ENCODE peak calls at places on chromosomes 5 and 9, in seven cellular contexts. G is mammary epithelial cell, L is mucosa of descending colon, O is AG09319, V is coronary artery, B is uterus, Y is breast epithelium. U is an unnamed sample.

GRCh38 chr9:16196206-16196605 is 643.4 kb downstream of the CCDC171 start:
- DNase-seq in G (no peak), L (no peak), O (no peak), V (no peak), B (no peak), Y (no peak), U (no peak)

GRCh38 chr9:126117158-126117425 is 209.5 kb upstream of the MVB12B start:
- DNase-seq in G (no peak), L (no peak), O (no peak), V (no peak), B (no peak), Y (peak), U (no peak)

GRCh38 chr9:95008151-95008771 is 281.8 kb downstream of the AOPEP start:
- DNase-seq in G (peak), L (no peak), O (no peak), V (no peak), B (peak), Y (no peak), U (no peak)

GRCh38 chr5:1174122-1174936 is 27.1 kb upstream of the SLC6A19 start:
- DNase-seq in G (peak), L (peak), O (peak), V (no peak), B (peak), Y (no peak), U (no peak)

GRCh38 chr9:111102793-111103474 is 64.7 kb upstream of the LPAR1 start:
- DNase-seq in G (no peak), L (no peak), O (no peak), V (no peak), B (no peak), Y (no peak), U (no peak)

GRCh38 chr9:123081824-123082223 is 48.4 kb downstream of the GPR21 start:
- DNase-seq in G (peak), L (no peak), O (peak), V (no peak), B (no peak), Y (no peak), U (no peak)

GRCh38 chr9:75087279-75087823 is 604 bp downstream of the NMRK1 start:
- DNase-seq in G (peak), L (no peak), O (peak), V (no peak), B (peak), Y (peak), U (no peak)

GRCh38 chr9:128406848-128407391 is 13.7 kb upstream of the CERCAM start:
- DNase-seq in G (no peak), L (no peak), O (no peak), V (no peak), B (no peak), Y (no peak), U (peak)

GRCh38 chr9:95124582-95125359 is 192.7 kb downstream of the FANCC start:
- DNase-seq in G (no peak), L (no peak), O (no peak), V (no peak), B (no peak), Y (no peak), U (no peak)

GRCh38 chr9:3730527-3730926 is 204.7 kb upstream of the RFX3 start:
- DNase-seq in G (no peak), L (no peak), O (no peak), V (no peak), B (no peak), Y (no peak), U (no peak)

DNA sequence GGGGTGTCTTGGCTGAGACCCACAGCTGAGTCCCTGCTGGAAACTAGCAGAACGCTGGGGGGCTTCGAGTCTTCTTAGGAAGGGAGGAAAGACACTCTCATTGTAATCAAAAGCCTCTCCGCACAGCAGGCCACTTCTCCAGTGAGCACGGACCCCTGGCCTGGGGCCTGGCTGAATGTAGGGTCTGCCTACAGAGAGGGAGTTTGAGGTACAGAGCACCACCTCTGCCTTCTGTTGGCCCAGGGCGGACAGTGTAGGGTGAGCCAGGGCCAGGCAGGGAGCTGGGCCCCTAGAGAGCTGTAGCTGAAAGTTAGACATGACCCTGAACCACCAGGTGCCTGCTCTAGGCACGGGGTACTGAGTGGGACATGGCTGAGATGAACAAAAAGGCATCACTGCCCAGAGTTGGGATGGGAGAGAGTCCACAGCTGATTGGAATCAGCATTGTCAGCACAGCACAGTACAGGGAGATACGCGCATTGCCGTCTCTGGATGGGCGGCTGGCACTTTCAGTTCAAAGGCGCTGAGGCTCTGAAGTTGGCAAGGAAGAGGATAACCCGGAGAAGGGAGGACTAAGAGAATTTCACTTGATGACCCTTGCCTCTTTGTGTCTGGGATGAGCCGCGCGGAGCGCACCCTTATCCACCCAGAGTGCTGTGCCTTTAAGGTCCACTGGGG is 363 bp upstream of the SLC25A48 start:
- DNase-seq in G (no peak), L (no peak), O (no peak), V (peak), B (no peak), Y (no peak), U (peak)
- TF ChIP-seq CTCF in G (peak), L (peak), O (no peak), V (peak), B (peak), Y (peak), U (no peak)

GRCh38 chr5:6833406-6833805 is 120.2 kb downstream of the TENT4A start:
- DNase-seq in G (no peak), L (no peak), O (no peak), V (no peak), B (no peak), Y (peak), U (no peak)

GRCh38 chr5:6837095-6837494 is 123.9 kb downstream of the TENT4A start:
- DNase-seq in G (no peak), L (no peak), O (no peak), V (no peak), B (no peak), Y (no peak), U (no peak)

GRCh38 chr5:6832994-6833393 is 119.8 kb downstream of the TENT4A start:
- DNase-seq in G (no peak), L (no peak), O (no peak), V (peak), B (no peak), Y (peak), U (no peak)

GRCh38 chr5:6832272-6832671 is 119.0 kb downstream of the TENT4A start:
- DNase-seq in G (no peak), L (no peak), O (no peak), V (no peak), B (no peak), Y (no peak), U (no peak)

DNA sequence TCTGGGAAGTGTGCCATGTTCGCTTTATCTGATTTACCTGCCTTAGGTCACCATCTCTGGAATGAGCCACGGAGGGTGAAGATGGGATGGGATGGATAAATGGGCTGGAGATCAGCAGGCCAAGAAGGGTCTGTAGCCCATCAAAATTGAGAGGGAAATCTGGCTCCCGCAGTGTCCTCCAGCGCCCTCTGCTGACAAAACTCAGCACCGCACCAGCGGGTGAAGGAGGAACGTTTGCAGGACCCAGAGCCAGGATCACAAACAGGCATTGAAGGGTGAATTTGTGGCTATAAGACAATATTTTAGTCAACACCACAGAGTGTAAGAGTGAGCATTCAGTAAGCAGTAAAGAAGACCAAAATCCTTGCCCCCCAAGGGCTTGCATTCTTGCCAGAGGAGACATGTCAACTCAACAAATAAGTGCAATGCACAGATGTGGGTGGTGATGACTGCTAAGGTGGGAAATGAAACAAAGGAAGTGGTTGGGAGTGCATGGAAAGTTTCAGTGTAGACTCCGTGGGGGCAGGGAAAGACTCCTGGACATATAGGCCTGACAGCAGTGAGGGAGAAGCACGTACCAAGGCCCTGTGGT is 124.4 kb downstream of the TENT4A start:
- DNase-seq in G (no peak), L (no peak), O (no peak), V (peak), B (no peak), Y (no peak), U (no peak)
- TF ChIP-seq CTCF in G (peak), L (peak), O (peak), V (no peak), B (no peak), Y (no peak), U (peak)

GRCh38 chr9:136192289-136193126 is 12.4 kb downstream of the LHX3 start:
- DNase-seq in G (no peak), L (no peak), O (no peak), V (no peak), B (no peak), Y (no peak), U (no peak)

GRCh38 chr9:136193891-136194279 is 11.0 kb downstream of the LHX3 start:
- DNase-seq in G (no peak), L (no peak), O (no peak), V (no peak), B (no peak), Y (no peak), U (no peak)

GRCh38 chr9:136196465-136197371 is 8.2 kb downstream of the LHX3 start:
- DNase-seq in G (no peak), L (no peak), O (no peak), V (no peak), B (no peak), Y (no peak), U (no peak)

GRCh38 chr9:136193127-136193890 is 11.6 kb downstream of the LHX3 start:
- DNase-seq in G (no peak), L (no peak), O (no peak), V (no peak), B (no peak), Y (no peak), U (no peak)

GRCh38 chr9:136194540-136194939 is 10.4 kb downstream of the LHX3 start:
- DNase-seq in G (no peak), L (no peak), O (no peak), V (no peak), B (no peak), Y (no peak), U (no peak)
- TF ChIP-seq CTCF in G (no peak), L (no peak), O (no peak), V (no peak), B (no peak), Y (no peak), U (no peak)

GRCh38 chr9:90680534-90680933 is 37.9 kb upstream of the DIRAS2 start:
- DNase-seq in G (no peak), L (no peak), O (no peak), V (no peak), B (no peak), Y (no peak), U (no peak)

DNA sequence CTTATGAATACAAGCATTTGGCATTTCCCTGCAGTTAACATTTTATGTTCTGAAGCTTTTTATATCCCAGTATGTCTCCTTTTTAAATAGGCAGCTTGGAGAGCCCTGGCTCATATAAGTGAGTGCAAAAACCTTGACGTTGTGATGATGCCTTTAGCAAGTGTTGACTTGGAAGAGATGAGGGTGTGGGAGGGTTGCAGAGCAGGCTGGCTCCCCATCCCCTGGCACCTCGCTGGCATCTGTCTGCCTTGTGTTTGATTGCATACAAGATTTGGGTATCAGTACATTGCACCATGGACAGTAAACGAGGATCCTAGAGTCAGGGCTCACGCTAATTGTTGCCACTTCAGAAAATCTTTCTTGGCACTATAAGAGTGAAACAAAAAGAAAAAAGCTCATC is 42.2 kb upstream of the DIRAS2 start:
- DNase-seq in G (no peak), L (no peak), O (no peak), V (no peak), B (no peak), Y (no peak), U (no peak)
- TF ChIP-seq CTCF in G (no peak), L (no peak), O (no peak), V (no peak), B (no peak), Y (no peak), U (no peak)

GRCh38 chr5:142317673-142318261 is 7.1 kb downstream of the SPRY4 start:
- DNase-seq in G (no peak), L (no peak), O (no peak), V (no peak), B (no peak), Y (no peak), U (no peak)
- TF ChIP-seq CTCF in G (no peak), L (no peak), O (peak), V (no peak), B (no peak), Y (no peak), U (peak)

DNA sequence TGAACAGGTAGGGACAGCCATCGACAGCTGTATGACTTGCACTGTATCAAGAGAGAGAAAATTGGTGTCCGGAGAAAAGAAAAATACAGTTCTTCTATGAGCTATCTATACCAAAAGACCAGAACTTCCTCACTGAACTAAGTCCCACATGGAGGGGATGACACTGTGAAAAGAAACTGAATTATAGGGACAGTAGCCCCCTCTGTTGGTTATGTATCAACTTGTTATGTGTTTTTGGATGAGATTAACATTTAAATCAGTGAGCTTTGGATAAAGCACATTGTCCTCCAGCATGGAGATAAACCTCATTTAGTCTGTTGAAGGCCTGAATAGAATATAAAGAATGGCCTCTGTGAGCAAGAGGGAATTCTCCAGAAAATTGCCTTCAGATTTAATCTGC is 176.6 kb upstream of the SH3GL2 start:
- DNase-seq in G (no peak), L (no peak), O (peak), V (no peak), B (no peak), Y (no peak), U (no peak)
- TF ChIP-seq CTCF in G (no peak), L (no peak), O (no peak), V (no peak), B (no peak), Y (no peak), U (peak)

U was measured in type B pancreatic cell.